ENCODE peak calls at places on chromosomes 3 and 15, in seven cellular contexts. B is left ventricle myocardium inferior; E is NCI-H226; Y is dermis blood vessel endothelial cell; V is T-helper 1 cell; J is activated CD8-positive, alpha-beta memory T cell treated with anti-CD3 and anti-CD28 coated beads for 1 hour; F is posterior cingulate gyrus. Q is an unnamed sample.

GRCh38 chr3:58434990-58435389 is 1.4 kb upstream of the PDHB start:
- DNase-seq in B (no peak), E (peak), Y (peak), V (no peak), J (no peak), F (no peak), Q (no peak)

GRCh38 chr3:20128378-20128777 is 57.6 kb downstream of the SGO1 start:
- DNase-seq in B (no peak), E (no peak), Y (no peak), V (no peak), J (no peak), F (no peak), Q (no peak)

GRCh38 chr3:108090066-108090700 is 648 bp downstream of the CD47 start:
- DNase-seq in B (peak), E (no peak), Y (peak), V (peak), J (peak), F (peak), Q (no peak)

GRCh38 chr3:35338186-35338585 is 301.1 kb upstream of the ARPP21 start:
- DNase-seq in B (no peak), E (no peak), Y (peak), V (no peak), J (no peak), F (no peak), Q (no peak)

GRCh38 chr15:65044724-65045481 is at the start of gene SLC51B:
- DNase-seq in B (peak), E (no peak), Y (no peak), V (no peak), J (no peak), F (no peak), Q (no peak)

GRCh38 chr3:124516333-124516732 is 213.9 kb upstream of the UMPS start:
- DNase-seq in B (no peak), E (no peak), Y (no peak), V (no peak), J (no peak), F (no peak), Q (no peak)

GRCh38 chr3:51966941-51967383 is 292 bp downstream of the PCBP4 start:
- DNase-seq in B (no peak), E (no peak), Y (no peak), V (no peak), J (no peak), F (no peak), Q (no peak)

GRCh38 chr15:65263313-65263712 is 23.4 kb downstream of the PARP16 start:
- DNase-seq in B (no peak), E (no peak), Y (no peak), V (no peak), J (no peak), F (no peak), Q (no peak)

GRCh38 chr3:189403194-189403593 is 228.0 kb upstream of the TP63 start:
- DNase-seq in B (no peak), E (no peak), Y (no peak), V (no peak), J (no peak), F (no peak), Q (no peak)

GRCh38 chr15:99474041-99474906 is 91.5 kb upstream of the MEF2A start:
- DNase-seq in B (peak), E (no peak), Y (no peak), V (no peak), J (no peak), F (no peak), Q (no peak)

GRCh38 chr3:136577791-136578190 is 174.4 kb downstream of the STAG1 start:
- DNase-seq in B (no peak), E (no peak), Y (no peak), V (no peak), J (no peak), F (no peak), Q (no peak)

GRCh38 chr15:49235446-49236207 is 65.6 kb downstream of the GALK2 start:
- DNase-seq in B (peak), E (peak), Y (peak), V (no peak), J (no peak), F (no peak), Q (no peak)

GRCh38 chr3:23706116-23706515 is 99.6 kb upstream of the UBE2E1 start:
- DNase-seq in B (no peak), E (no peak), Y (peak), V (no peak), J (no peak), F (no peak), Q (no peak)

GRCh38 chr3:60226907-60227306 is 1024.3 kb downstream of the FHIT start:
- DNase-seq in B (no peak), E (no peak), Y (no peak), V (no peak), J (no peak), F (no peak), Q (no peak)

GRCh38 chr3:101219842-101220560 is 100.4 kb downstream of the IMPG2 start:
- DNase-seq in B (no peak), E (no peak), Y (no peak), V (no peak), J (no peak), F (no peak), Q (no peak)

GRCh38 chr3:33807190-33807589 is 8.8 kb downstream of the PDCD6IP start:
- DNase-seq in B (peak), E (no peak), Y (peak), V (no peak), J (no peak), F (no peak), Q (no peak)

GRCh38 chr15:66827039-66827697 is 125.1 kb downstream of the SMAD6 start:
- DNase-seq in B (no peak), E (no peak), Y (no peak), V (no peak), J (no peak), F (no peak), Q (no peak)

Q was measured in NCI-H2227 treated with DMSO at 0.1 percent for 48 hours.